ENCODE peak calls at places on chromosome 7, in five cellular contexts. A is skeletal muscle cell, N is kidney glomerular epithelial cell, S is fibroblast of mammary gland, Q is NCI-H1930. C is an unnamed sample.

GRCh38 chr7:66145404-66145843 is 30.8 kb downstream of the CRCP start:
- DNase-seq in Q (no peak), N (no peak), S (peak; percentile 67), A (no peak), C (peak; percentile 79)

GRCh38 chr7:160958-161725 is 31.2 kb upstream of the FAM20C start:
- DNase-seq in Q (no peak), A (no peak), S (no peak), N (no peak), C (no peak)

GRCh38 chr7:107122483-107122882 is 46.3 kb upstream of the HBP1 start:
- DNase-seq in N (no peak), A (peak; percentile 13), Q (no peak), S (peak; percentile 33), C (peak; percentile 88)

GRCh38 chr7:121219031-121219430 is 109.8 kb upstream of the WNT16 start:
- DNase-seq in N (no peak), Q (no peak), A (no peak), S (peak; percentile 36), C (no peak)

GRCh38 chr7:45721949-45722598 is 147.9 kb downstream of the ADCY1 start:
- DNase-seq in S (no peak), N (no peak), A (no peak), Q (no peak), C (no peak)

GRCh38 chr7:38034062-38034907 is 113.8 kb downstream of the EPDR1 start:
- DNase-seq in Q (no peak), S (no peak), A (no peak), N (no peak), C (no peak)

GRCh38 chr7:158263964-158264748 is 323.5 kb downstream of the PTPRN2 start:
- DNase-seq in N (no peak), S (no peak), Q (no peak), A (no peak), C (no peak)

GRCh38 chr7:158251061-158251965 is 336.3 kb downstream of the PTPRN2 start:
- DNase-seq in Q (no peak), A (no peak), S (no peak), N (no peak), C (no peak)

GRCh38 chr7:93161181-93161762 is 13.1 kb upstream of the SAMD9L start:
- DNase-seq in A (no peak), Q (no peak), S (no peak), N (no peak), C (no peak)

GRCh38 chr7:151087247-151088018 is 1.2 kb downstream of the AGAP3 start:
- DNase-seq in A (no peak), Q (no peak), S (peak; percentile 53), N (peak; percentile 25), C (peak; percentile 66)

GRCh38 chr7:22326181-22326580 is 30.8 kb downstream of the RAPGEF5 start:
- DNase-seq in A (no peak), Q (no peak), S (no peak), N (no peak), C (no peak)

GRCh38 chr7:101031082-101031481 is 11.2 kb downstream of the MUC17 start:
- DNase-seq in S (no peak), A (no peak), N (no peak), Q (no peak), C (no peak)

GRCh38 chr7:30503273-30504212 is 1.1 kb downstream of the GGCT start:
- DNase-seq in Q (no peak), S (peak; percentile 12), N (no peak), A (no peak), C (peak; percentile 6)

GRCh38 chr7:117127585-117128168 is 174.4 kb downstream of the ST7 start:
- DNase-seq in A (no peak), Q (peak; percentile 19), S (peak; percentile 77), N (peak; percentile 28), C (peak; percentile 45)

C was measured in fibroblast of gingiva.